ENCODE peak calls at places on chromosome 21, in six cellular contexts. V, R, Y, D, P and Z are unnamed samples.

GRCh38 chr21:30072496-30072895 is 94.1 kb downstream of the CLDN17 start:
- DNase-seq in V (no peak), R (peak; percentile 85), Y (peak; percentile 78), D (no peak), P (no peak), Z (peak; percentile 46)

GRCh38 chr21:42174173-42174572 is 44.8 kb upstream of the ABCG1 start:
- DNase-seq in V (no peak), R (no peak), Y (no peak), D (no peak), P (no peak), Z (no peak)

GRCh38 chr21:18191139-18191538 is 53.5 kb upstream of the CHODL start:
- DNase-seq in V (no peak), R (no peak), Y (no peak), D (no peak), P (no peak), Z (no peak)

GRCh38 chr21:42032968-42033367 is 22.8 kb upstream of the ZBTB21 start:
- DNase-seq in V (no peak), R (no peak), Y (no peak), D (no peak), P (no peak), Z (no peak)

GRCh38 chr21:31557956-31558838 is 101.3 kb upstream of the SOD1 start:
- DNase-seq in V (no peak), R (peak; percentile 86), Y (peak; percentile 48), D (no peak), P (peak; percentile 84), Z (peak; percentile 41)

GRCh38 chr21:45957986-45958610 is 23.5 kb upstream of the COL6A1 start:
- DNase-seq in V (peak; percentile 90), R (no peak), Y (no peak), D (no peak), P (no peak), Z (no peak)

GRCh38 chr21:46637952-46638746 is 2.7 kb downstream of the PRMT2 start:
- DNase-seq in V (no peak), R (no peak), Y (no peak), D (no peak), P (no peak), Z (no peak)

GRCh38 chr21:45794040-45794439 is 150.5 kb downstream of the PCBP3 start:
- DNase-seq in V (no peak), R (no peak), Y (no peak), D (no peak), P (no peak), Z (no peak)

GRCh38 chr21:29434081-29434480 is 135.4 kb downstream of the BACH1 start:
- DNase-seq in V (no peak), R (no peak), Y (no peak), D (no peak), P (no peak), Z (no peak)

GRCh38 chr21:35048706-35049617 is at the start of gene RUNX1:
- DNase-seq in V (peak; percentile 79), R (no peak), Y (no peak), D (peak; percentile 95), P (no peak), Z (peak; percentile 50)

GRCh38 chr21:46308431-46308830 is 15.2 kb downstream of the C21orf58 start:
- DNase-seq in V (no peak), R (no peak), Y (no peak), D (no peak), P (no peak), Z (no peak)

GRCh38 chr21:34670220-34670961 is 1.6 kb downstream of the CLIC6 start:
- DNase-seq in V (peak; percentile 13), R (peak; percentile 83), Y (peak; percentile 67), D (no peak), P (peak; percentile 45), Z (peak; percentile 60)

GRCh38 chr21:34707876-34708325 is 39.1 kb downstream of the CLIC6 start:
- DNase-seq in V (no peak), R (no peak), Y (no peak), D (no peak), P (no peak), Z (no peak)

GRCh38 chr21:26425576-26425975 is 147.5 kb downstream of the CYYR1 start:
- DNase-seq in V (no peak), R (no peak), Y (no peak), D (no peak), P (no peak), Z (no peak)

GRCh38 chr21:45026833-45027232 is 47.5 kb upstream of the ADARB1 start:
- DNase-seq in V (no peak), R (peak; percentile 73), Y (no peak), D (no peak), P (peak; percentile 19), Z (no peak)

GRCh38 chr21:41210405-41211040 is 42.6 kb downstream of the BACE2 start:
- DNase-seq in V (no peak), R (no peak), Y (no peak), D (peak; percentile 72), P (no peak), Z (no peak)

GRCh38 chr21:29168874-29169273 is 38.4 kb downstream of the MAP3K7CL start:
- DNase-seq in V (no peak), R (no peak), Y (no peak), D (peak; percentile 55), P (no peak), Z (no peak)

GRCh38 chr21:34821717-34822116 is 152.9 kb downstream of the CLIC6 start:
- DNase-seq in V (no peak), R (no peak), Y (no peak), D (no peak), P (peak; percentile 49), Z (no peak)

GRCh38 chr21:42760977-42761751 is 107.7 kb downstream of the PDE9A start:
- DNase-seq in V (no peak), R (no peak), Y (no peak), D (no peak), P (no peak), Z (no peak)

GRCh38 chr21:46634427-46634826 is 1.0 kb upstream of the PRMT2 start:
- DNase-seq in V (no peak), R (no peak), Y (no peak), D (no peak), P (no peak), Z (peak; percentile 27)

GRCh38 chr21:18499761-18500376 is 96.3 kb upstream of the TMPRSS15 start:
- DNase-seq in V (peak; percentile 52), R (peak; percentile 72), Y (no peak), D (peak; percentile 16), P (peak; percentile 3), Z (peak; percentile 30)

GRCh38 chr21:42093991-42094417 is 22.9 kb downstream of the UMODL1 start:
- DNase-seq in V (peak; percentile 83), R (no peak), Y (no peak), D (peak; percentile 98), P (no peak), Z (no peak)

GRCh38 chr21:42750737-42751530 is 97.5 kb downstream of the PDE9A start:
- DNase-seq in V (no peak), R (no peak), Y (no peak), D (no peak), P (no peak), Z (no peak)

GRCh38 chr21:31711745-31712144 is 20.2 kb downstream of the SCAF4 start:
- DNase-seq in V (no peak), R (no peak), Y (no peak), D (no peak), P (no peak), Z (no peak)

GRCh38 chr21:45748593-45748992 is 105.1 kb downstream of the PCBP3 start:
- DNase-seq in V (no peak), R (no peak), Y (no peak), D (no peak), P (no peak), Z (no peak)

GRCh38 chr21:45432575-45433255 is 27.8 kb downstream of the COL18A1 start:
- DNase-seq in V (peak; percentile 85), R (no peak), Y (no peak), D (peak; percentile 49), P (no peak), Z (no peak)

GRCh38 chr21:45267390-45267760 is 20.3 kb downstream of the POFUT2 start:
- DNase-seq in V (no peak), R (peak; percentile 29), Y (no peak), D (no peak), P (no peak), Z (no peak)

GRCh38 chr21:45983981-45984551 is 2.5 kb downstream of the COL6A1 start:
- DNase-seq in V (no peak), R (no peak), Y (no peak), D (no peak), P (no peak), Z (no peak)

GRCh38 chr21:38989745-38990423 is 184.2 kb downstream of the ETS2 start:
- DNase-seq in V (peak; percentile 85), R (no peak), Y (no peak), D (peak; percentile 92), P (peak; percentile 77), Z (no peak)

GRCh38 chr21:33302796-33303195 is 22.0 kb upstream of the IFNAR1 start:
- DNase-seq in V (no peak), R (peak; percentile 75), Y (peak; percentile 66), D (no peak), P (no peak), Z (peak; percentile 15)

GRCh38 chr21:33299181-33299752 is 25.5 kb upstream of the IFNAR1 start:
- DNase-seq in V (no peak), R (no peak), Y (no peak), D (no peak), P (no peak), Z (peak; percentile 31)

GRCh38 chr21:33301632-33302002 is 23.2 kb upstream of the IFNAR1 start:
- DNase-seq in V (no peak), R (no peak), Y (no peak), D (no peak), P (no peak), Z (peak; percentile 10)

GRCh38 chr21:33300701-33301631 is 23.8 kb upstream of the IFNAR1 start:
- DNase-seq in V (no peak), R (no peak), Y (no peak), D (no peak), P (peak; percentile 52), Z (peak; percentile 23)

DNA sequence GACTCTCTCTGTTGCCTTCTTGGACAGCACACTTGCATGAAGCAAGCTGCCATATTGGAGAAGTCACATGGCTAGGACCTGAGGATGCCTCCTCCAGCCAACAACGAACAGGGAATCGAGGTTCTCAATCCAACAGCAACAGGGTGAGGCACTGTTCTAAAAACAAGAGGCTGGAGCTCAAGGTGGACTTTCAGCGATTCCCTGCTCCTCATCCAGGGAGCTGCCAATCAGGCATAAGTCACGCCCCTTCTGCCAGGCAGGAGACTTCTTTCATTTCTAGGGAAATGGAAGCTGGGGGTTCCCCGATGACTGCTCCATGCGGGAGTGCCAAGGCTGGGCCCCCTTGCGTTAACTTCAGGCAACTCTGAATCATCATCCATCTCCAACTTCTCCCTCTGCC is 22.7 kb upstream of the IFNAR1 start:
- DNase-seq in V (no peak), R (no peak), Y (no peak), D (no peak), P (no peak), Z (no peak)
- H3K9ac ChIP-seq in V (no peak overlapping the region), R (no peak overlapping the region), Y (no peak overlapping the region), D (no peak overlapping the region), P (no peak overlapping the region), Z (no peak overlapping the region)

GRCh38 chr21:36693144-36694040 is 5.5 kb upstream of the SIM2 start:
- DNase-seq in V (no peak), R (peak; percentile 84), Y (peak; percentile 68), D (no peak), P (peak; percentile 55), Z (no peak)
- TF ChIP-seq CTCF in V (no peak), R (peak; percentile 86), Y (peak; percentile 78), D (no peak), P (peak; percentile 41), Z (no peak)

GRCh38 chr21:36135391-36136094 is 664 bp downstream of the CBR3 start:
- DNase-seq in V (peak; percentile 80), R (peak; percentile 78), Y (peak; percentile 62), D (peak; percentile 72), P (peak; percentile 81), Z (peak; percentile 78)
- H3K9ac ChIP-seq in V (peak overlapping the region; percentile 64), R (no peak overlapping the region), Y (no peak overlapping the region), D (peak overlapping the region; percentile 83), P (peak overlapping the region; percentile 63), Z (peak overlapping the region; percentile 78)

GRCh38 chr21:37009740-37010341 is 3.3 kb downstream of the RIPPLY3 start:
- DNase-seq in V (peak; percentile 81), R (peak; percentile 98), Y (peak; percentile 95), D (peak; percentile 68), P (peak; percentile 91), Z (peak; percentile 89)
- TF ChIP-seq CTCF in V (peak; percentile 95), R (peak; percentile 90), Y (peak; percentile 89), D (peak; percentile 66), P (peak; percentile 85), Z (peak; percentile 79)